ENCODE peak calls at places on chromosomes 6 and 20, in five cellular contexts. C is endothelial cell of umbilical vein, W is kidney epithelial cell, L is astrocyte of the spinal cord, V is fibroblast of lung. G is an unnamed sample.
A peak's percentile ranks its signal among the peaks of the same experiment; 100 is the strongest.

GRCh38 chr20:52200870-52201269 is 9.3 kb upstream of the ZFP64 start:
- DNase-seq in L (no peak), V (peak; percentile 39), C (no peak), W (no peak), G (no peak)

GRCh38 chr6:27547157-27548075 is 74.5 kb upstream of the ZNF184 start:
- DNase-seq in W (no peak), C (peak; percentile 55), L (peak; percentile 62), V (peak; percentile 75), G (peak; percentile 60)

GRCh38 chr20:23097636-23098580 is 11.8 kb upstream of the CD93 start:
- DNase-seq in V (no peak), L (no peak), W (no peak), C (no peak), G (no peak)

GRCh38 chr6:157033428-157034140 is 256.4 kb downstream of the ARID1B start:
- DNase-seq in L (peak; percentile 57), V (peak; percentile 55), W (no peak), C (peak; percentile 66), G (peak; percentile 59)

GRCh38 chr6:15312500-15312899 is 66.6 kb downstream of the JARID2 start:
- DNase-seq in V (no peak), C (peak; percentile 70), L (peak; percentile 57), W (no peak), G (no peak)

GRCh38 chr20:56249244-56249955 is 868 bp downstream of the MC3R start:
- DNase-seq in L (no peak), C (no peak), V (no peak), W (no peak), G (peak; percentile 36)

GRCh38 chr20:53409177-53409576 is 184.5 kb downstream of the ZNF217 start:
- DNase-seq in L (no peak), V (no peak), C (no peak), W (no peak), G (peak; percentile 23)

GRCh38 chr20:34401741-34402455 is 38.8 kb downstream of the ITCH start:
- DNase-seq in V (no peak), W (no peak), C (no peak), L (no peak), G (no peak)

GRCh38 chr6:2755456-2755855 is 4.7 kb upstream of the MYLK4 start:
- DNase-seq in C (no peak), L (no peak), W (no peak), V (no peak), G (no peak)

GRCh38 chr20:63682384-63683139 is 13.9 kb upstream of the TNFRSF6B start:
- DNase-seq in L (peak; percentile 96), W (peak; percentile 96), V (peak; percentile 95), C (peak; percentile 92), G (peak; percentile 95)

GRCh38 chr20:4663553-4663952 is 58.2 kb upstream of the PRND start:
- DNase-seq in V (no peak), W (no peak), C (no peak), L (no peak), G (no peak)

GRCh38 chr20:61371501-61372150 is 119.6 kb downstream of the CDH4 start:
- DNase-seq in V (no peak), W (no peak), C (no peak), L (no peak), G (peak; percentile 3)

GRCh38 chr6:148251286-148251685 is 91.4 kb upstream of the SASH1 start:
- DNase-seq in C (peak; percentile 42), W (no peak), V (peak; percentile 79), L (peak; percentile 70), G (peak; percentile 74)

DNA sequence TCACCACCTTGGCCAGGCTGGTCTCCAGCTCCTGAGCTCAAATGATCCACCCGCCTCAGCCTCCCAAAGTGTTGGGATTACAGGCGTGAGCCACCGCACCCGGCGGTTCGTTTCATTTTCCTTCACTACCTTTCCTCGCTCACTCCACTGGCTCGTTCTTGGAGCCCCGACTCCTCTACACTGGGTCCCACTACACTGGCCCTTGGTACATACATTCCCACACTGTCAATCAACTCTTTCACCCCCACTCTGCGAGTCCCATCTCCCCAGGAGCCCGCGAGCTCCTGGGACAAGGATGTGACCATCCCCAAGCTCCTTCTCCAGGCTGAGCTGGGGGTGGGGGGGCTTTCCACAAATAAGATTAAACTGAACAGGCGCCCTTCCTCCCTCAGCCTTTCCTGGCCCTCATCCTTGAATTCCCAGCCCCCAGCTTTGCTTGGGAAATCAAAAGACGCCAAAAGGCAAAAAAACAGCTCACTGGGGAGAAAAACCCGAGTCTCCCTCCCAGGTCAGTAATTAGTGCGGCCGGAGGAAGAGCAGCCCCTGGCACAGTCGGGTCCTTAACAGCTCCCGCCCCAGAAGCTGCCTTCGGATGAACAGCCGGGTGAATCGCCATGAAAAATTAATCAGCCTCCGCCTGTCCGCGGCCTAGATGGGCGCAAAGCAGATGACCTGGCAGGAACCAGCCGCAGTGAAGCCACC is 42.8 kb upstream of the LY86 start:
- DNase-seq in V (no peak), L (no peak), W (no peak), C (no peak), G (no peak)
- H3K4me3 ChIP-seq in V (no peak overlapping the region), L (no peak overlapping the region), W (peak overlapping the region; percentile 33), C (no peak overlapping the region), G (no peak overlapping the region)

DNA sequence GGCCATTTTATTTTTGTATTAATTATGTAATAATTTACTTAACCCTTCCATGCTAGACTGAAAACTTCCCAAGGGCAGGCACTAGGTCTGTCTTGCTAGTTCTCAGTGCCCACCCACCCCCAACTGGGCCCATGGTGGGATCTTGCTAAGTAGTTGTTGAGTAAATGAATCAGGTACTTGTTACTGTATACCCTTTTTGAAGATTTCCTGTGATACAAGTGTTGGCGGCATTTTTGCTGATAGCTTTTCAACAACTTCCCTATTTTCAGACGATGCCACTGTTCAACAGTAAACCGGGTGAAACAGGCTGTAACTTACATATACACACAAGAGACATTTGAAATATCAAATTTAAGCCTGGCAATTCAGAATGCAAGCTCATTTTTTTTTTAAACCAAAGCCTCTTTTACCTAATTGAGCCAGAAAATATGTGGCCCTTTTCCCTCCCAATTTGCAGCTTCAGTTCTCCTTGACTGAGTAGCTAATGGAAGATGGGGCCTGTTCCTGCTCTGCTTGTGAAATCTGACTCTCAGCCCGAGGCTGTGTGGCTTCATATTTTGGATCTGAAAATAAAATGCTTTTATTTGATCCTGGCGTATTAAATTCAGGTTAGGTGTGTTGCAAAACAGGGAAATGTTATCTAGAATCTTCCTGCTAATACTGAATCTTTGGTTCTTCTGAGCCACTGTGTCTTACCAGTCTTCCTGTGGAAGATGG is 288.3 kb downstream of the NRN1 start:
- DNase-seq in L (no peak), W (no peak), V (no peak), C (no peak), G (no peak)
- TF ChIP-seq CTCF in L (no peak), W (no peak), V (no peak), C (no peak), G (no peak)

GRCh38 chr20:10488436-10489053 is 53.4 kb downstream of the SLX4IP start:
- DNase-seq in V (no peak), C (no peak), W (no peak), L (no peak), G (no peak)

GRCh38 chr20:10489853-10490627 is 54.9 kb downstream of the SLX4IP start:
- DNase-seq in C (no peak), V (no peak), L (no peak), W (no peak), G (no peak)

GRCh38 chr20:10490706-10491105 is 55.6 kb downstream of the SLX4IP start:
- DNase-seq in V (peak; percentile 19), L (no peak), C (no peak), W (no peak), G (no peak)

GRCh38 chr20:10483691-10484090 is 48.6 kb downstream of the SLX4IP start:
- DNase-seq in C (peak; percentile 84), W (no peak), V (no peak), L (no peak), G (no peak)

GRCh38 chr20:10487354-10488115 is 52.4 kb downstream of the SLX4IP start:
- DNase-seq in L (peak; percentile 33), W (peak; percentile 26), V (peak; percentile 43), C (no peak), G (peak; percentile 42)
- H3K4me3 ChIP-seq in L (no peak overlapping the region), W (no peak overlapping the region), V (no peak overlapping the region), C (no peak overlapping the region), G (no peak overlapping the region)

DNA sequence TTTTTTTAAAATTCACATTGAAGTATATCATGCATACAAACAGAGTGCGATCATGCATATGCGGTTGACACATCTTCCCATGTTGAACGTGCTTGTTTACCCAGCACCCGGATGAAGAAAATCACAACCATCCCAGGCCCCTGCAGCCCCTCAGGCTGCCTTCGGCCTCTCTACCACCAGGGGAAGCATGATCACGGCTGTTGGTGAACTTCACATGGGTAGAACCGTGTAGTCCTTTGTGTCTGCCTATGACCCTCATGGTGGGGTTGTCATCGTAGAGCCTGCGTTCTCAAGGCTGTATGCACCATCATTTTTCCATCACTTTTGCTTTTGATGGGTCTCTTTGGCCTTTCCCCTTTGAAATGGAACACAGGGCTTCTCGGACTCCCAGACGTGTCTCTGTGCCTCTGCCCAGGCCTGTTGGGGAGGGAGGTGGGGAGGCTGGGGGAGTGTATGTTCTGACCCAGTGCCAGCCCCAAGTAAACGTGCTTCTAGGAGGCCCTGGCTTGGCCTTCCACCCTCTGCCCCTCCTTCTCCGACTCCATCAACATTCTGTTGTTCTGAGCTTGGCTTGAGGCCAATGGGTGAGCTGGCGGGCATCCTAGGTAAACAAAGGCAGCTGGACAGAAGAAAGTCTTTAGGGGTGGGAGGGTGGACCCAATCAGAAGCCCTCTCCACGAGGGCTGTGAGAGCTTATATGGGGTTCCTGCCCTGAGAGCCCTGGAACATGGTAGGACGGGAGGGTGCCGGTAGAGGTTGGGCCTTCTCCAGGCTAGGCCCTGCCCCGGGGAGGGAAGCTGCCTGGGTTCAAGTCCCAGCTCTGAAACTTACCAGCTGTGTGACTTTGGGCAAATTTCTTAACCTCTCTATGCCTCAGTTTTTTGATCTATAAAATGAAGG is 39.7 kb downstream of the TGM2 start:
- DNase-seq in V (peak; percentile 93), C (peak; percentile 98), W (no peak), L (peak; percentile 84), G (peak; percentile 64)
- TF ChIP-seq CTCF in V (peak; percentile 42), C (peak; percentile 38), W (no peak), L (no peak), G (peak; percentile 21)